ENCODE peak calls at places on chromosomes 7 and 10, in seven cellular contexts. I is IMR-90, S is spleen, D is heart left ventricle, O is transverse colon, T is body of pancreas, M is upper lobe of left lung. L is an unnamed sample.

GRCh38 chr7:50068026-50068425 is 25.0 kb downstream of the ZPBP start:
- DNase-seq in I (no peak), S (no peak), D (no peak), O (peak; percentile 20), T (peak; percentile 53), M (no peak), L (no peak)

GRCh38 chr10:79144341-79145173 is 75.8 kb downstream of the ZMIZ1 start:
- DNase-seq in I (no peak), S (peak; percentile 70), D (no peak), O (no peak), T (no peak), M (no peak), L (no peak)

GRCh38 chr10:112724404-112724991 is 225.5 kb upstream of the TCF7L2 start:
- DNase-seq in I (no peak), S (no peak), D (no peak), O (no peak), T (no peak), M (no peak), L (no peak)

GRCh38 chr7:76515999-76516443 is 5.7 kb downstream of the UPK3B start:
- DNase-seq in I (peak; percentile 23), S (no peak), D (peak; percentile 64), O (peak; percentile 48), T (peak; percentile 32), M (peak; percentile 96), L (no peak)

GRCh38 chr10:89431977-89432376 is 17.6 kb downstream of the IFIT5 start:
- DNase-seq in I (peak; percentile 66), S (no peak), D (no peak), O (no peak), T (peak; percentile 27), M (no peak), L (no peak)

GRCh38 chr10:104255244-104255981 is 721 bp downstream of the GSTO1 start:
- DNase-seq in I (peak; percentile 90), S (no peak), D (no peak), O (peak; percentile 30), T (no peak), M (no peak), L (no peak)

GRCh38 chr7:68074242-68074641 is 1077.6 kb downstream of the TYW1 start:
- DNase-seq in I (no peak), S (no peak), D (no peak), O (no peak), T (no peak), M (no peak), L (no peak)

GRCh38 chr10:111151595-111151994 is 74.8 kb downstream of the ADRA2A start:
- DNase-seq in I (no peak), S (no peak), D (no peak), O (no peak), T (no peak), M (no peak), L (no peak)

GRCh38 chr10:124636271-124636993 is 107.7 kb downstream of the FAM53B start:
- DNase-seq in I (no peak), S (peak; percentile 84), D (no peak), O (no peak), T (no peak), M (no peak), L (no peak)

GRCh38 chr7:107856806-107857540 is 34.0 kb upstream of the DLD start:
- DNase-seq in I (no peak), S (no peak), D (no peak), O (peak; percentile 57), T (no peak), M (no peak), L (no peak)

GRCh38 chr7:39734605-39735004 is 111.2 kb downstream of the RALA start:
- DNase-seq in I (no peak), S (no peak), D (no peak), O (no peak), T (no peak), M (no peak), L (no peak)

GRCh38 chr7:122902751-122903495 is 16.7 kb upstream of the CADPS2 start:
- DNase-seq in I (no peak), S (no peak), D (no peak), O (no peak), T (no peak), M (no peak), L (no peak)

GRCh38 chr7:99312316-99313203 is 13.1 kb upstream of the ARPC1A start:
- DNase-seq in I (peak; percentile 52), S (peak; percentile 80), D (peak; percentile 67), O (peak; percentile 80), T (peak; percentile 74), M (no peak), L (peak; percentile 63)

GRCh38 chr10:86117051-86117450 is 249.5 kb downstream of the GRID1 start:
- DNase-seq in I (no peak), S (no peak), D (no peak), O (no peak), T (no peak), M (no peak), L (peak; percentile 23)

GRCh38 chr10:70913546-70914240 is 25.3 kb upstream of the PCBD1 start:
- DNase-seq in I (no peak), S (peak; percentile 65), D (no peak), O (no peak), T (no peak), M (no peak), L (no peak)

GRCh38 chr10:131700506-131700905 is 200.3 kb upstream of the PPP2R2D start:
- DNase-seq in I (no peak), S (peak; percentile 64), D (no peak), O (no peak), T (no peak), M (no peak), L (no peak)

GRCh38 chr10:33813415-33813814 is 478.9 kb upstream of the NRP1 start:
- DNase-seq in I (no peak), S (no peak), D (no peak), O (no peak), T (no peak), M (no peak), L (no peak)
- TF ChIP-seq CTCF in I (no peak), S (no peak), D (no peak), O (no peak), T (no peak), M (no peak), L (no peak)

DNA sequence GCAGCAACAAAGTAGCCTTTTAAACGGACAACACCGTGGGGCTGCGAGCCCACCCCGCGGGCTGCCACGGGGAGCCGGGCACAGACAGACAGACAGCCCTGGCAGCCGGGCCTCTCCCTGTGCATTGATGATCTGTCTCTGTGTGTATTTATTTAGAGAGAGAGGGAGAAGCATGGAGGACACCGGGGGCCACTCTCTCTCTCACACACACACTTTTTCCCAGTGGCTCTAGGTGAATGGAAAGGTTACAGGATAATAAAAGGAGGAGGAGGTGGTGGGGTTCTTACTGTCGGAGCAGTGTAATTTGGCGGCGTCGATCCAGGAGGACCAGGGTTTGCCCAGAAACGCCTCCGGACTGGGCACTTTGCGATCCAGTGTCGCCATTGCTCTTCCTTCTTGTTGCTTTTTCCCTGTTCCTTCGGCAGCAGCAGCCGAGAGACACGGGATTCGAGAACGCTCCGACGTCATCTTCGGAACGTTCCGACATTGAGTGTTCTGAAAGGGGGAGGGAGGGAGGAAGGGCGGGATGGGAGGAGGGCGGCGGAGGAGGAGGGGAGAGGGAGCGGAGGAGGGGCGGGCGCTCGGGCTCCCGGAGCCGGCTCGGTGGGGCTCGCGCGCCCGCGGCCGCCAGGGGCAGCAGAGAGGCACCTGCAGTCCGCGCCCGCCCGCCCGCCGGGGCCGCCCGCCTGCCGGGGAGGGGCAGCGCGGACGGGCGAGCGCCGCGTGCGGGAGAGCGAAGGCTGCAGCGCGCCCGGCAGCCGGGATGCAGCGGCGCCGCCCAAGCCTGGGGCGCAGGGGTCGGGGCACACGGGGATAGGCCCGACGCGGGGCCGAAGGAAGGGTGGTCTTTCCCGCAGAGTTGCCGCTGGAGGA is at the start of gene ATXN7L1:
- DNase-seq in I (peak; percentile 98), S (peak; percentile 97), D (peak; percentile 96), O (peak; percentile 96), T (peak; percentile 95), M (peak; percentile 99), L (peak; percentile 95)
- TF ChIP-seq POLR2A in I (peak; percentile 87), S (no peak), D (no peak), O (peak; percentile 79), T (peak; percentile 85), M (peak; percentile 80), L (no peak)

GRCh38 chr10:109740436-109740835 is 182.9 kb downstream of the XPNPEP1 start:
- DNase-seq in I (no peak), S (no peak), D (no peak), O (peak; percentile 11), T (no peak), M (no peak), L (no peak)

GRCh38 chr10:109743141-109744120 is 179.9 kb downstream of the XPNPEP1 start:
- DNase-seq in I (no peak), S (no peak), D (no peak), O (no peak), T (no peak), M (no peak), L (no peak)

GRCh38 chr10:109737009-109737408 is 186.3 kb downstream of the XPNPEP1 start:
- DNase-seq in I (no peak), S (no peak), D (no peak), O (no peak), T (no peak), M (no peak), L (no peak)

GRCh38 chr10:109737626-109738025 is 185.7 kb downstream of the XPNPEP1 start:
- DNase-seq in I (no peak), S (no peak), D (no peak), O (no peak), T (no peak), M (no peak), L (no peak)

DNA sequence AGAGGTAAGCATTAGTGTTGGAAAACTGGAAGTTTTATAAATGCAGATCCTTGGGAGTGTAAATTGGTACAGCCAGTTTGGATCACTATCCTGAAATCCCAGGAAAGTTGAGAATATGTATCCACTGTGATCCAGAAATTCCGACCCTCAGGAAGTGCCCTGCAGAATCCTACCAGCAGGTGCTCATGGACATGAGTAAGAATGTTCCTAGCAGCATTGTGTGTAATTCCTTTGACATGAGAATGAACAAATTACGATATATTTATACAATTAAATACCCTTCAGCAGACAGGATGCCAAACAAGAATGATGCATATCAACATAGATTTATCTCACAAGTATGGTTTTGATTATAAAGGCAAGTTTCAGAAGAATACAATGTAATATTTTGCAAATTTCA is 181.6 kb downstream of the XPNPEP1 start:
- DNase-seq in I (no peak), S (no peak), D (no peak), O (no peak), T (no peak), M (no peak), L (no peak)
- TF ChIP-seq CTCF in I (no peak), S (no peak), D (no peak), O (no peak), T (no peak), M (no peak), L (no peak)

GRCh38 chr10:18650618-18651017 is 769 bp downstream of the NSUN6 start:
- DNase-seq in I (no peak), S (no peak), D (no peak), O (no peak), T (no peak), M (no peak), L (no peak)

GRCh38 chr10:18647945-18648344 is 3.4 kb downstream of the NSUN6 start:
- DNase-seq in I (no peak), S (no peak), D (no peak), O (no peak), T (no peak), M (no peak), L (no peak)

GRCh38 chr10:18649364-18649959 is 1.9 kb downstream of the NSUN6 start:
- DNase-seq in I (no peak), S (no peak), D (no peak), O (no peak), T (no peak), M (no peak), L (no peak)

GRCh38 chr10:18653112-18653511 is 1.7 kb upstream of the NSUN6 start:
- DNase-seq in I (no peak), S (no peak), D (no peak), O (no peak), T (no peak), M (no peak), L (no peak)

GRCh38 chr10:18651324-18652007 is at the start of gene NSUN6:
- DNase-seq in I (peak; percentile 85), S (peak; percentile 97), D (peak; percentile 91), O (peak; percentile 94), T (peak; percentile 93), M (peak; percentile 97), L (peak; percentile 99)
- TF ChIP-seq POLR2A in I (peak; percentile 81), S (no peak), D (no peak), O (peak; percentile 77), T (peak; percentile 95), M (peak; percentile 79), L (no peak)